ENCODE peak calls at places on chromosomes 1 and 21, in six cellular contexts. Q is PC-3; K is kidney glomerular epithelial cell; X is activated CD4-positive, CD25-positive, alpha-beta regulatory T cell treated with anti-CD3 and anti-CD28 coated beads, Interleukin-2, amount 50 U/mL, for 72 hours; H is neural crest cell; L is NCI-H1694. E is an unnamed sample.

GRCh38 chr1:19758227-19758830 is 41.4 kb downstream of the TMCO4 start:
- DNase-seq in Q (peak), K (peak), X (no peak), H (no peak), L (no peak), E (no peak)

GRCh38 chr1:239868117-239868516 is 223.6 kb upstream of the FMN2 start:
- DNase-seq in Q (no peak), K (no peak), X (no peak), H (no peak), L (no peak), E (no peak)

GRCh38 chr1:53367503-53368313 is 39.8 kb upstream of the LRP8 start:
- DNase-seq in Q (no peak), K (no peak), X (peak), H (no peak), L (no peak), E (no peak)

GRCh38 chr1:153513023-153513422 is 22.8 kb downstream of the S100A6 start:
- DNase-seq in Q (no peak), K (no peak), X (no peak), H (no peak), L (peak), E (no peak)

GRCh38 chr1:95388041-95388440 is 154.0 kb downstream of the RWDD3 start:
- DNase-seq in Q (no peak), K (no peak), X (no peak), H (no peak), L (peak), E (no peak)

GRCh38 chr1:220251272-220251671 is 21.0 kb downstream of the RAB3GAP2 start:
- DNase-seq in Q (no peak), K (no peak), X (no peak), H (no peak), L (no peak), E (no peak)

GRCh38 chr1:154423988-154424326 is 18.8 kb downstream of the IL6R start:
- DNase-seq in Q (no peak), K (no peak), X (no peak), H (no peak), L (no peak), E (no peak)

GRCh38 chr1:210758761-210759160 is 375.2 kb downstream of the KCNH1 start:
- DNase-seq in Q (no peak), K (no peak), X (no peak), H (no peak), L (no peak), E (no peak)

GRCh38 chr1:196877964-196878363 is 9.9 kb upstream of the CFHR4 start:
- DNase-seq in Q (no peak), K (peak), X (no peak), H (peak), L (no peak), E (peak)

GRCh38 chr1:210687582-210688279 is 359.0 kb downstream of the HHAT start:
- DNase-seq in Q (peak), K (no peak), X (no peak), H (no peak), L (no peak), E (no peak)

GRCh38 chr1:34709547-34709946 is 45.3 kb upstream of the GJB5 start:
- DNase-seq in Q (peak), K (no peak), X (no peak), H (no peak), L (no peak), E (peak)

GRCh38 chr1:11284784-11285183 is 11.8 kb downstream of the UBIAD1 start:
- DNase-seq in Q (no peak), K (no peak), X (no peak), H (no peak), L (no peak), E (no peak)

GRCh38 chr1:175090775-175091174 is 23.1 kb downstream of the TNN start:
- DNase-seq in Q (no peak), K (no peak), X (no peak), H (no peak), L (no peak), E (no peak)

GRCh38 chr1:71365451-71365850 is 284.6 kb upstream of the ZRANB2 start:
- DNase-seq in Q (no peak), K (no peak), X (no peak), H (no peak), L (no peak), E (no peak)

GRCh38 chr1:179925906-179926305 is 28.7 kb upstream of the CEP350 start:
- DNase-seq in Q (no peak), K (no peak), X (no peak), H (no peak), L (no peak), E (no peak)

GRCh38 chr1:203149188-203149840 is 21.8 kb downstream of the ADORA1 start:
- DNase-seq in Q (no peak), K (no peak), X (no peak), H (no peak), L (peak), E (no peak)

GRCh38 chr21:44282370-44282769 is 3.3 kb upstream of the AIRE start:
- DNase-seq in Q (no peak), K (no peak), X (no peak), H (no peak), L (no peak), E (no peak)

GRCh38 chr21:36210779-36211659 is 54.4 kb downstream of the DOP1B start:
- DNase-seq in Q (no peak), K (no peak), X (no peak), H (no peak), L (no peak), E (no peak)

GRCh38 chr1:44786138-44786840 is 1.7 kb downstream of the BEST4 start:
- DNase-seq in Q (peak), K (peak), X (peak), H (peak), L (peak), E (peak)

GRCh38 chr1:23742670-23743286 is 493 bp upstream of the ELOA start:
- DNase-seq in Q (peak), K (no peak), X (no peak), H (no peak), L (peak), E (no peak)

GRCh38 chr1:169894424-169895145 is 889 bp upstream of the SCYL3 start:
- DNase-seq in Q (no peak), K (no peak), X (no peak), H (no peak), L (no peak), E (no peak)

GRCh38 chr1:107572674-107573205 is 392.2 kb downstream of the VAV3 start:
- DNase-seq in Q (peak), K (peak), X (no peak), H (no peak), L (peak), E (no peak)

GRCh38 chr1:54798769-54799641 is 2.1 kb downstream of the TTC22 start:
- DNase-seq in Q (no peak), K (no peak), X (no peak), H (no peak), L (no peak), E (no peak)

GRCh38 chr1:148362930-148363810 is 119.9 kb downstream of the PPIAL4G start:
- DNase-seq in Q (peak), K (no peak), X (no peak), H (no peak), L (no peak), E (no peak)

GRCh38 chr1:3237994-3238704 is 169.1 kb downstream of the PRDM16 start:
- DNase-seq in Q (no peak), K (no peak), X (no peak), H (no peak), L (no peak), E (no peak)

GRCh38 chr1:246117066-246117791 is 389.9 kb downstream of the SMYD3 start:
- DNase-seq in Q (peak), K (peak), X (peak), H (no peak), L (peak), E (peak)